ENCODE peak calls at places on chromosomes 1 and 21, in five cellular contexts. P is SK-N-SH, L is A549, K is K562, U is tibial nerve. S is an unnamed sample.
A peak's percentile ranks its signal among the peaks of the same experiment; 100 is the strongest.

GRCh38 chr1:3597599-3597964 is 13.7 kb downstream of the MEGF6 start:
- DNase-seq in U (no peak), K (no peak), L (no peak), P (no peak), S (no peak)

GRCh38 chr1:64875606-64876005 is 90.7 kb downstream of the JAK1 start:
- DNase-seq in P (no peak), U (no peak), L (no peak), K (no peak), S (no peak)

GRCh38 chr21:38438476-38438893 is 59.8 kb downstream of the ERG start:
- DNase-seq in L (peak; percentile 19), U (peak; percentile 45), K (no peak), P (no peak), S (no peak)

GRCh38 chr1:45685308-45686080 is 839 bp downstream of the GPBP1L1 start:
- DNase-seq in K (peak; percentile 37), L (peak; percentile 6), P (no peak), U (peak; percentile 6), S (no peak)

GRCh38 chr1:177209357-177209756 is 38.6 kb downstream of the BRINP2 start:
- DNase-seq in L (peak; percentile 96), U (peak; percentile 55), P (no peak), K (no peak), S (peak; percentile 67)

GRCh38 chr1:8733463-8733862 is 84.0 kb downstream of the RERE start:
- DNase-seq in K (no peak), U (no peak), L (no peak), P (no peak), S (no peak)

GRCh38 chr1:6530504-6531160 is 23.7 kb downstream of the NOL9 start:
- DNase-seq in U (no peak), L (no peak), P (no peak), K (no peak), S (no peak)

GRCh38 chr21:46156678-46157077 is 1.3 kb upstream of the FTCD start:
- DNase-seq in L (no peak), U (no peak), P (no peak), K (no peak), S (no peak)

GRCh38 chr1:36884801-36885200 is 149.5 kb downstream of the GRIK3 start:
- DNase-seq in K (no peak), P (no peak), U (peak; percentile 1), L (no peak), S (no peak)

GRCh38 chr21:42760361-42760970 is 107.0 kb downstream of the PDE9A start:
- DNase-seq in P (no peak), U (no peak), L (no peak), K (no peak), S (no peak)

GRCh38 chr1:248714248-248714647 is 11.7 kb upstream of the OR14I1 start:
- DNase-seq in P (no peak), L (peak; percentile 14), K (no peak), U (no peak), S (no peak)

GRCh38 chr1:47732489-47732888 is 264.7 kb downstream of the TRABD2B start:
- DNase-seq in K (no peak), P (no peak), U (no peak), L (peak; percentile 47), S (no peak)

GRCh38 chr1:219478811-219479210 is 134.1 kb downstream of the ZC3H11B start:
- DNase-seq in P (no peak), U (no peak), L (no peak), K (no peak), S (no peak)

GRCh38 chr1:158037876-158038359 is 44.5 kb downstream of the KIRREL1 start:
- DNase-seq in P (no peak), L (peak; percentile 34), K (no peak), U (no peak), S (no peak)

GRCh38 chr1:30191154-30191702 is 532.2 kb downstream of the MATN1 start:
- DNase-seq in P (peak; percentile 34), U (peak; percentile 39), L (peak; percentile 46), K (peak; percentile 95), S (peak; percentile 18)

GRCh38 chr1:50976111-50976889 is 6.3 kb downstream of the CDKN2C start:
- DNase-seq in P (no peak), U (peak; percentile 4), K (peak; percentile 62), L (peak; percentile 58), S (no peak)

GRCh38 chr1:211714154-211714553 is 38.7 kb upstream of the NEK2 start:
- DNase-seq in U (no peak), P (no peak), K (no peak), L (no peak), S (no peak)

GRCh38 chr21:36803051-36803709 is 104.3 kb downstream of the SIM2 start:
- DNase-seq in U (no peak), K (no peak), P (no peak), L (no peak), S (no peak)

GRCh38 chr21:33028759-33029511 is 3.2 kb downstream of the OLIG2 start:
- DNase-seq in P (no peak), L (no peak), U (no peak), K (no peak), S (no peak)

GRCh38 chr1:151710187-151710586 is 6.4 kb downstream of the CELF3 start:
- DNase-seq in U (no peak), K (peak; percentile 79), L (no peak), P (peak; percentile 94), S (no peak)

GRCh38 chr1:70714149-70714548 is 303.1 kb downstream of the CTH start:
- DNase-seq in L (no peak), P (no peak), K (no peak), U (no peak), S (no peak)

GRCh38 chr1:227728892-227729143 is 6.3 kb downstream of the JMJD4 start:
- DNase-seq in L (no peak), U (no peak), P (no peak), K (no peak), S (no peak)

GRCh38 chr1:47547753-47548152 is 109.9 kb downstream of the FOXD2 start:
- DNase-seq in U (no peak), K (no peak), L (no peak), P (no peak), S (no peak)

GRCh38 chr1:46517010-46517600 is 27.5 kb downstream of the DMBX1 start:
- DNase-seq in K (peak; percentile 77), U (no peak), P (no peak), L (peak; percentile 34), S (peak; percentile 82)

GRCh38 chr1:5444365-5444890 is 547.8 kb downstream of the NPHP4 start:
- DNase-seq in L (no peak), U (no peak), P (no peak), K (no peak), S (no peak)

GRCh38 chr21:32529679-32530078 is 55.6 kb downstream of the TCP10L start:
- DNase-seq in L (no peak), U (no peak), P (no peak), K (no peak), S (no peak)

GRCh38 chr1:166693673-166694297 is 145.5 kb upstream of the POGK start:
- DNase-seq in P (no peak), K (peak; percentile 30), L (no peak), U (no peak), S (no peak)

GRCh38 chr1:66250483-66250882 is 283.5 kb upstream of the SGIP1 start:
- DNase-seq in K (no peak), U (no peak), L (no peak), P (no peak), S (no peak)
- TF ChIP-seq EP300 in K (no peak), U (no peak), L (no peak), P (no peak), S (peak; percentile 75)

DNA sequence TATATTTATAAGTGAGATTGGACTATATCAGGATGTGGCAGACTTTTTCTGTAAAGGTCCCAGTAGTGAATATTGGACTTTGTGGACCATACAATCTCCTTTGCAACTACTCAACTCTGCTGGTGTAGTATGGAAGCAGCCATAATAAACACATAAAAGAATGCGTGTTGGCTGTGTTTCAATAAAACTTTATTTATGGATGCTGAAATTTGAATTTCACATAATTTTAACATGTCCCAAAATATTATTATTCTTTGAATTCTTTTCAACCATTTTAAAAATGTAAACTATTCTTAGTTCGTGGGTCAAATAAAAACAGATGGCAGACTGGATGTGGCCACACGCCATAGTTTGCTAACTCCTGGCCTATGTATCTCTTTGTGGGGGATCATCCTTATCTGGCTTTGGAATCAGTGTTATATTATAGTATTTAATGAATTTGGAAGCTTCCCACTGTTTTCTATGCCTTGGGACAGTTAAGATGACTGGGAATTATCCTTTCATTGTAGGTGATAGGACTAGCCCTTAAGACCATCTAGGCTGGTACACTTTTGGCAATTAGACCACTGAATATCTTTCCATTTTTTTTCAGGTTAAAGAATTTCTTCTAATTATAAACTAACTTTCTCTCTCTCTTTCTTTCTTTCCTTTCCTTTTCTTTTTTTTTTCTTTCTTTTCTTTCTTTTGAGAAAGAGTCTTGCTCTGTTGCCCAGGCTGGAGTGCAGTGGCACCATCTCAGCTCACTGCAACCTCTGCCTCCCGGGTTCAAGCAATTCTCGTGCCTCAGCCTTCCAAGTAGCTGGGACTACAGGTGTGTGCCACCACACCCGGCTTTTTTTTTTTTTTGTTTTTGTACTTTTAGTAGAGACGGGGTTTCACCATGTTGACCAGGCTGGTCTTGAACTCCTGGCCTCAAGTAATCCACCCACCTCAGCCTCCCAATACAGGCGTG is 14.9 kb upstream of the SLAMF6 start:
- DNase-seq in P (no peak), L (no peak), K (no peak), U (no peak), S (no peak)
- H3K4me1 ChIP-seq in P (no peaks in the 10 kb centered on the region), L (peaks cover 38% of the 10 kb centered on the region), K (peaks cover 22% of the 10 kb centered on the region), U (peaks cover 8% of the 10 kb centered on the region), S (peaks cover 14% of the 10 kb centered on the region)

DNA sequence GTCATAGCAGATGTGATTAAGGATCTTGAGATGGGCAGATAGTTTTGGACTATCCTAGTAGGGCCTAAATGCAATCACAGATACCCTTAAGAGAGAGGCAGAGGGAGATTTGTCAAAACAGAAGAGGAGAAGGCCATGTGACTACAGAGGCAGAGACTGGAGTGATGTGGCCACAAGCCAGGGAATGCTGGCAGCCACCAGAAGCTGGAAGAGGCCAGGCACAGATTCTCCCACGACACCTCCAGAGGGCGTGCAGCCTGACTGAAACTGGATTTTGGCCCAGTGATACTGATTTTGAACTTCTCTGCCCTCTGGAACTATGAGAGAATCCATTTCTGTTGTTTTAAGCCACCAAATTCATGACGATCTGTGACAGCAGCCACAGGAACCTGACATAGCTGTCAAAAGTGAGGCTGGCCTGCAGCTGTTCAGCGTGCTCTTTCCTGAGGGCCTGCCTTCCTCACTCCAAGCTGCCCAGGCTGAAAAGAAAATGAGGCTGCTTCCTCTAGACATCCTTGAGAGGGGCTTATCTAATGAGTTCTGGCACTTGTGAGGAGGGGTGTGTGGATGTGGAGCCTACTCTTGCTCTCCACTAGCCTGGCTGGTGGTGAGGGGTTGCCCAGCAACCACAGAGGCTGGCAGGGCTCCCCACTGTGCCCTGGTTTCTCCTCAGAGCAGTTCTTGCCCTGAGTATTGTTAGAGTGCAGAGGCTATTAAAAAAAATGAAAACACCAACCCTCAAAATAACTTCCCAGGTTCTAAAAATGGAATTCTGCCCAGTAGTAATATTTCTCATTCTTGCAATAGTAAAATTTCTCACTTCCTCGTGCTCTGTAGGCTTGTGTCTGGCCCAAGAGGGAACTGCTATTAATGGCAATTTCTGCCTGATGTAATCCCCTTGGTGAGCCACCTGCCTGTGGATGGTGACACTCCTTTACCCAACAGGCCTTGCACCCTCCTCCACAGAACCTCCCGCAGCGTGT is 52.4 kb upstream of the EPS8L3 start:
- DNase-seq in K (no peak), L (no peak), P (no peak), U (no peak), S (peak; percentile 42)
- TF ChIP-seq EP300 in K (no peak), L (no peak), P (no peak), U (peak; percentile 66), S (no peak)

DNA sequence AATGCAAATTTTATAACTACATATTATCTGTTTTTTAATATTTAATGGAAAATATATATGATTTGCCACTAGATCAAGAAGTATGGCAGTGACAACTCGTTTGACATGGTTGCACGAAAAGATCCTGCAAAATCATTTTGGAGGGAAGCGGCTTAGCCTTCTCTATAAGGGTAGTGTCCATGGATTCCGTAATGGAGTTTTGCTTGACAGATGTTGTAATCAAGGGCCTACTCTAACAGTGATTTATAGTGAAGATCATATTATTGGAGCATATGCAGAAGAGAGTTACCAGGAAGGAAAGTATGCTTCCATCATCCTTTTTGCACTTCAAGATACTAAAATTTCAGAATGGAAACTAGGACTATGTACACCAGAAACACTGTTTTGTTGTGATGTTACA is 483 bp downstream of the IFI44 start:
- DNase-seq in K (no peak), P (no peak), L (no peak), U (no peak), S (no peak)
- H3K4me1 ChIP-seq in K (no peaks in the 10 kb centered on the region), P (no peaks in the 10 kb centered on the region), L (no peaks in the 10 kb centered on the region), U (peaks cover 9% of the 10 kb centered on the region), S (no peaks in the 10 kb centered on the region)

S was measured in transverse colon.